ENCODE peak calls at places on chromosomes 4 and X, in six cellular contexts. One of them, this sample, is unnamed.

GRCh38 chrX:45449982-45450381 is 249.3 kb upstream of the DIPK2B start:
- DNase-seq in vagina: no peak
- DNase-seq in CD4-positive, alpha-beta memory T cell: no peak
- DNase-seq in right cardiac atrium: no peak
- DNase-seq in heart left ventricle: no peak
- DNase-seq in tibial artery: no peak
- DNase-seq in this sample: no peak

GRCh38 chr4:46844325-46844917 is 64.6 kb downstream of the COX7B2 start:
- DNase-seq in CD4-positive, alpha-beta memory T cell: peak; percentile 12
- DNase-seq in vagina: no peak
- DNase-seq in right cardiac atrium: no peak
- DNase-seq in tibial artery: peak; percentile 36
- DNase-seq in heart left ventricle: peak; percentile 28
- DNase-seq in this sample: peak; percentile 87

GRCh38 chr4:148834804-148835598 is 392.8 kb upstream of the NR3C2 start:
- DNase-seq in right cardiac atrium: peak; percentile 34
- DNase-seq in vagina: no peak
- DNase-seq in heart left ventricle: no peak
- DNase-seq in tibial artery: no peak
- DNase-seq in CD4-positive, alpha-beta memory T cell: no peak
- DNase-seq in this sample: no peak

GRCh38 chr4:142845293-142846070 is 619 bp downstream of the INPP4B start:
- DNase-seq in CD4-positive, alpha-beta memory T cell: no peak
- DNase-seq in tibial artery: no peak
- DNase-seq in right cardiac atrium: peak; percentile 57
- DNase-seq in heart left ventricle: peak; percentile 32
- DNase-seq in vagina: no peak
- DNase-seq in this sample: no peak

GRCh38 chr4:21474195-21474594 is 474.4 kb downstream of the KCNIP4 start:
- DNase-seq in tibial artery: no peak
- DNase-seq in CD4-positive, alpha-beta memory T cell: no peak
- DNase-seq in vagina: no peak
- DNase-seq in right cardiac atrium: no peak
- DNase-seq in heart left ventricle: no peak
- DNase-seq in this sample: no peak

GRCh38 chrX:41332408-41332987 is 1.5 kb upstream of the DDX3X start:
- DNase-seq in tibial artery: peak; percentile 41
- DNase-seq in heart left ventricle: peak; percentile 25
- DNase-seq in CD4-positive, alpha-beta memory T cell: no peak
- DNase-seq in vagina: no peak
- DNase-seq in right cardiac atrium: peak; percentile 60
- DNase-seq in this sample: peak; percentile 74

GRCh38 chr4:55312491-55313101 is 33.4 kb upstream of the SRD5A3 start:
- DNase-seq in heart left ventricle: peak; percentile 51
- DNase-seq in vagina: no peak
- DNase-seq in CD4-positive, alpha-beta memory T cell: peak; percentile 39
- DNase-seq in right cardiac atrium: peak; percentile 52
- DNase-seq in tibial artery: peak; percentile 38
- DNase-seq in this sample: peak; percentile 77

GRCh38 chrX:63560601-63561218 is 209.6 kb upstream of the SPIN4 start:
- DNase-seq in tibial artery: peak; percentile 37
- DNase-seq in CD4-positive, alpha-beta memory T cell: peak; percentile 61
- DNase-seq in heart left ventricle: peak; percentile 61
- DNase-seq in right cardiac atrium: peak; percentile 63
- DNase-seq in vagina: no peak
- DNase-seq in this sample: peak; percentile 91

GRCh38 chr4:95108883-95109421 is 351.2 kb downstream of the BMPR1B start:
- DNase-seq in right cardiac atrium: no peak
- DNase-seq in vagina: no peak
- DNase-seq in tibial artery: no peak
- DNase-seq in CD4-positive, alpha-beta memory T cell: no peak
- DNase-seq in heart left ventricle: no peak
- DNase-seq in this sample: no peak

GRCh38 chr4:83959160-83959559 is 423.3 kb downstream of the GPAT3 start:
- DNase-seq in CD4-positive, alpha-beta memory T cell: no peak
- DNase-seq in heart left ventricle: no peak
- DNase-seq in right cardiac atrium: no peak
- DNase-seq in vagina: no peak
- DNase-seq in tibial artery: no peak
- DNase-seq in this sample: no peak
- H3K4me1 ChIP-seq in CD4-positive, alpha-beta memory T cell: no peaks in the 10 kb centered on the region
- H3K4me1 ChIP-seq in heart left ventricle: no peaks in the 10 kb centered on the region
- H3K4me1 ChIP-seq in right cardiac atrium: no peaks in the 10 kb centered on the region
- H3K4me1 ChIP-seq in vagina: no peaks in the 10 kb centered on the region
- H3K4me1 ChIP-seq in tibial artery: no peaks in the 10 kb centered on the region
- H3K4me1 ChIP-seq in this sample: no peaks in the 10 kb centered on the region

DNA sequence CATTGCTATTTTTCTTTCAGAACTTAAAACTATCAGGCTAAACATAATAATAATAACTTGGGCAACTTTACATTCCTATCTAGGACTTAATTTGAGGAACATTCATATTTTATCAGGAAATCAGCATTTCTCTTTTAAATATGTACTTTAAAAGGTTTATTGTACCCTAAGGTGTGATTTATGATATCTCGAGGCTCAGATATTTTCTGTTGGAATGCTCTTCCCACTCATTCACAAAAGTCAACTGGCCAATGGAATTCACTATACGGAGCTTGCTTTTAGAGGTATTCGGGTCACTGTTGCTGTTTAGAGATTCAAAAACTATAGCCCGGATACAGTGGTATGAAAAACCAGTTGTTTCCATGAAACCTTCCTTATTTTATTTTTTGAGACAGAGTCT is 328.3 kb downstream of the GBA3 start:
- DNase-seq in CD4-positive, alpha-beta memory T cell: no peak
- DNase-seq in vagina: no peak
- DNase-seq in heart left ventricle: no peak
- DNase-seq in right cardiac atrium: no peak
- DNase-seq in tibial artery: no peak
- DNase-seq in this sample: no peak
- H3K27ac ChIP-seq in CD4-positive, alpha-beta memory T cell: no peak overlapping the region
- H3K27ac ChIP-seq in vagina: no peak overlapping the region
- H3K27ac ChIP-seq in heart left ventricle: no peak overlapping the region
- H3K27ac ChIP-seq in right cardiac atrium: no peak overlapping the region
- H3K27ac ChIP-seq in tibial artery: no peak overlapping the region
- H3K27ac ChIP-seq in this sample: no peak overlapping the region

GRCh38 chrX:40150503-40150902 is 52.7 kb upstream of the BCOR start:
- DNase-seq in vagina: no peak
- DNase-seq in right cardiac atrium: no peak
- DNase-seq in tibial artery: no peak
- DNase-seq in CD4-positive, alpha-beta memory T cell: no peak
- DNase-seq in heart left ventricle: no peak
- DNase-seq in this sample: no peak
- H3K4me1 ChIP-seq in vagina: peaks cover 56% of the 10 kb centered on the region
- H3K4me1 ChIP-seq in right cardiac atrium: peaks cover 13% of the 10 kb centered on the region
- H3K4me1 ChIP-seq in tibial artery: no peaks in the 10 kb centered on the region
- H3K4me1 ChIP-seq in CD4-positive, alpha-beta memory T cell: peaks cover 5% of the 10 kb centered on the region
- H3K4me1 ChIP-seq in heart left ventricle: peaks cover 3% of the 10 kb centered on the region
- H3K4me1 ChIP-seq in this sample: peaks cover 13% of the 10 kb centered on the region

GRCh38 chrX:47562615-47563243 is 1.7 kb downstream of the ARAF start:
- DNase-seq in CD4-positive, alpha-beta memory T cell: no peak
- DNase-seq in vagina: no peak
- DNase-seq in heart left ventricle: no peak
- DNase-seq in tibial artery: no peak
- DNase-seq in right cardiac atrium: no peak
- DNase-seq in this sample: peak; percentile 83
- H3K27ac ChIP-seq in CD4-positive, alpha-beta memory T cell: no peak overlapping the region
- H3K27ac ChIP-seq in vagina: no peak overlapping the region
- H3K27ac ChIP-seq in heart left ventricle: no peak overlapping the region
- H3K27ac ChIP-seq in tibial artery: no peak overlapping the region
- H3K27ac ChIP-seq in right cardiac atrium: peak overlapping the region; percentile 42
- H3K27ac ChIP-seq in this sample: no peak overlapping the region

GRCh38 chr4:87069037-87069742 is 134.4 kb downstream of the AFF1 start:
- DNase-seq in vagina: no peak
- DNase-seq in right cardiac atrium: no peak
- DNase-seq in heart left ventricle: no peak
- DNase-seq in tibial artery: no peak
- DNase-seq in CD4-positive, alpha-beta memory T cell: no peak
- DNase-seq in this sample: no peak
- H3K4me1 ChIP-seq in vagina: peaks cover 75% of the 10 kb centered on the region
- H3K4me1 ChIP-seq in right cardiac atrium: peaks cover 6% of the 10 kb centered on the region
- H3K4me1 ChIP-seq in heart left ventricle: peaks cover 30% of the 10 kb centered on the region
- H3K4me1 ChIP-seq in tibial artery: no peaks in the 10 kb centered on the region
- H3K4me1 ChIP-seq in CD4-positive, alpha-beta memory T cell: peaks cover 15% of the 10 kb centered on the region
- H3K4me1 ChIP-seq in this sample: peaks cover 25% of the 10 kb centered on the region

GRCh38 chrX:21978346-21978745 is 37.8 kb downstream of the SMS start:
- DNase-seq in right cardiac atrium: no peak
- DNase-seq in CD4-positive, alpha-beta memory T cell: no peak
- DNase-seq in vagina: no peak
- DNase-seq in tibial artery: no peak
- DNase-seq in heart left ventricle: no peak
- DNase-seq in this sample: no peak
- H3K27ac ChIP-seq in right cardiac atrium: no peak overlapping the region
- H3K27ac ChIP-seq in CD4-positive, alpha-beta memory T cell: no peak overlapping the region
- H3K27ac ChIP-seq in vagina: no peak overlapping the region
- H3K27ac ChIP-seq in tibial artery: no peak overlapping the region
- H3K27ac ChIP-seq in heart left ventricle: no peak overlapping the region
- H3K27ac ChIP-seq in this sample: no peak overlapping the region

GRCh38 chr4:107718351-107718965 is 1.6 kb downstream of the PAPSS1 start:
- DNase-seq in right cardiac atrium: no peak
- DNase-seq in vagina: no peak
- DNase-seq in heart left ventricle: no peak
- DNase-seq in CD4-positive, alpha-beta memory T cell: no peak
- DNase-seq in tibial artery: no peak
- DNase-seq in this sample: peak; percentile 61
- H3K4me1 ChIP-seq in right cardiac atrium: no peaks in the 10 kb centered on the region
- H3K4me1 ChIP-seq in vagina: peaks cover 31% of the 10 kb centered on the region
- H3K4me1 ChIP-seq in heart left ventricle: peaks cover 8% of the 10 kb centered on the region
- H3K4me1 ChIP-seq in CD4-positive, alpha-beta memory T cell: peaks cover 25% of the 10 kb centered on the region
- H3K4me1 ChIP-seq in tibial artery: no peaks in the 10 kb centered on the region
- H3K4me1 ChIP-seq in this sample: peaks cover 48% of the 10 kb centered on the region

GRCh38 chrX:9343971-9344370 is 120.9 kb upstream of the TBL1X start:
- DNase-seq in tibial artery: no peak
- DNase-seq in right cardiac atrium: no peak
- DNase-seq in CD4-positive, alpha-beta memory T cell: no peak
- DNase-seq in vagina: no peak
- DNase-seq in heart left ventricle: no peak
- DNase-seq in this sample: no peak

GRCh38 chrX:9340619-9341304 is 124.1 kb upstream of the TBL1X start:
- DNase-seq in vagina: no peak
- DNase-seq in right cardiac atrium: peak; percentile 66
- DNase-seq in heart left ventricle: peak; percentile 24
- DNase-seq in CD4-positive, alpha-beta memory T cell: peak; percentile 76
- DNase-seq in tibial artery: peak; percentile 46
- DNase-seq in this sample: peak; percentile 53

GRCh38 chrX:9339603-9340569 is 125.0 kb upstream of the TBL1X start:
- DNase-seq in tibial artery: no peak
- DNase-seq in CD4-positive, alpha-beta memory T cell: peak; percentile 74
- DNase-seq in vagina: no peak
- DNase-seq in right cardiac atrium: peak; percentile 81
- DNase-seq in heart left ventricle: peak; percentile 70
- DNase-seq in this sample: no peak

GRCh38 chrX:9342581-9343051 is 122.2 kb upstream of the TBL1X start:
- DNase-seq in vagina: no peak
- DNase-seq in heart left ventricle: peak; percentile 83
- DNase-seq in tibial artery: peak; percentile 76
- DNase-seq in CD4-positive, alpha-beta memory T cell: peak; percentile 56
- DNase-seq in right cardiac atrium: peak; percentile 90
- DNase-seq in this sample: peak; percentile 53

GRCh38 chrX:9341305-9342201 is 123.3 kb upstream of the TBL1X start:
- DNase-seq in right cardiac atrium: peak; percentile 88
- DNase-seq in tibial artery: no peak
- DNase-seq in heart left ventricle: peak; percentile 74
- DNase-seq in CD4-positive, alpha-beta memory T cell: peak; percentile 76
- DNase-seq in vagina: no peak
- DNase-seq in this sample: peak; percentile 89
- H3K27ac ChIP-seq in right cardiac atrium: peak overlapping the region; percentile 86
- H3K27ac ChIP-seq in tibial artery: peak overlapping the region; percentile 72
- H3K27ac ChIP-seq in heart left ventricle: peak overlapping the region; percentile 88
- H3K27ac ChIP-seq in CD4-positive, alpha-beta memory T cell: peak overlapping the region; percentile 58
- H3K27ac ChIP-seq in vagina: peak overlapping the region; percentile 69
- H3K27ac ChIP-seq in this sample: peak overlapping the region; percentile 70

GRCh38 chr4:184383497-184384055 is 90.8 kb downstream of the IRF2 start:
- DNase-seq in vagina: no peak
- DNase-seq in tibial artery: peak; percentile 71
- DNase-seq in CD4-positive, alpha-beta memory T cell: no peak
- DNase-seq in right cardiac atrium: peak; percentile 62
- DNase-seq in heart left ventricle: no peak
- DNase-seq in this sample: no peak
- H3K4me1 ChIP-seq in vagina: peaks cover 50% of the 10 kb centered on the region
- H3K4me1 ChIP-seq in tibial artery: peaks cover 4% of the 10 kb centered on the region
- H3K4me1 ChIP-seq in CD4-positive, alpha-beta memory T cell: peaks cover 53% of the 10 kb centered on the region
- H3K4me1 ChIP-seq in right cardiac atrium: peaks cover 35% of the 10 kb centered on the region
- H3K4me1 ChIP-seq in heart left ventricle: peaks cover 53% of the 10 kb centered on the region
- H3K4me1 ChIP-seq in this sample: peaks cover 63% of the 10 kb centered on the region